ENCODE peak calls at places on chromosomes 1 and 21, in four cellular contexts. Q, D, T and C are unnamed samples.

GRCh38 chr1:209839875-209840491 is 12.2 kb downstream of the UTP25 start:
- DNase-seq in Q (no peak), T (no peak), D (no peak), C (no peak)

GRCh38 chr1:209769956-209770355 is 14.1 kb downstream of the TRAF3IP3 start:
- DNase-seq in D (no peak), T (no peak), Q (no peak), C (no peak)

GRCh38 chr1:149903836-149904491 is 4.6 kb downstream of the BOLA1 start:
- DNase-seq in D (no peak), Q (peak; percentile 53), T (peak; percentile 50), C (no peak)

GRCh38 chr1:71019248-71019647 is 28.4 kb downstream of the PTGER3 start:
- DNase-seq in D (no peak), Q (no peak), T (no peak), C (no peak)

GRCh38 chr1:231420299-231420958 is 1.7 kb downstream of the EGLN1 start:
- DNase-seq in D (no peak), Q (no peak), T (peak; percentile 22), C (no peak)

GRCh38 chr1:38179423-38179822 is 132.8 kb upstream of the POU3F1 start:
- DNase-seq in T (no peak), Q (no peak), D (no peak), C (no peak)

GRCh38 chr21:38525454-38525853 is 27.2 kb upstream of the ERG start:
- DNase-seq in Q (no peak), T (no peak), D (no peak), C (no peak)

GRCh38 chr1:8314346-8315280 is 3.3 kb upstream of the SLC45A1 start:
- DNase-seq in D (peak; percentile 80), T (peak; percentile 90), Q (peak; percentile 82), C (peak; percentile 83)

GRCh38 chr1:199102239-199102638 is 463.4 kb downstream of the PTPRC start:
- DNase-seq in Q (no peak), D (no peak), T (no peak), C (no peak)

GRCh38 chr1:233613252-233614172 is at the start of gene KCNK1:
- DNase-seq in D (peak; percentile 83), T (peak; percentile 91), Q (no peak), C (peak; percentile 86)

GRCh38 chr1:28111157-28111556 is 22.7 kb upstream of the EYA3 start:
- DNase-seq in Q (no peak), D (peak; percentile 68), T (no peak), C (no peak)

GRCh38 chr1:11845641-11846335 is 1.8 kb downstream of the NPPA start:
- DNase-seq in T (peak; percentile 69), D (no peak), Q (no peak), C (no peak)

GRCh38 chr1:244341455-244342450 is 110.0 kb downstream of the ADSS2 start:
- DNase-seq in T (peak; percentile 79), Q (no peak), D (peak; percentile 40), C (no peak)

GRCh38 chr1:22662318-22662717 is 9.3 kb downstream of the C1QB start:
- DNase-seq in T (peak; percentile 80), D (peak; percentile 27), Q (no peak), C (no peak)

GRCh38 chr1:17598251-17598650 is 58.8 kb downstream of the ARHGEF10L start:
- DNase-seq in Q (no peak), D (no peak), T (no peak), C (no peak)

GRCh38 chr1:115198938-115199337 is 109.6 kb upstream of the TSPAN2 start:
- DNase-seq in T (no peak), D (no peak), Q (no peak), C (no peak)

GRCh38 chr1:200954434-200954833 is 59.7 kb downstream of the INAVA start:
- DNase-seq in Q (no peak), D (no peak), T (no peak), C (no peak)

GRCh38 chr1:243596441-243597183 is 253.4 kb downstream of the AKT3 start:
- DNase-seq in T (no peak), Q (no peak), D (no peak), C (no peak)

GRCh38 chr1:37752213-37752582 is 12.7 kb downstream of the EPHA10 start:
- DNase-seq in D (no peak), T (no peak), Q (no peak), C (no peak)

GRCh38 chr1:22609291-22609690 is 27.1 kb upstream of the C1QA start:
- DNase-seq in D (no peak), T (no peak), Q (no peak), C (no peak)

GRCh38 chr1:37474051-37474696 is at the start of gene ZC3H12A:
- DNase-seq in Q (peak; percentile 98), D (peak; percentile 97), T (peak; percentile 91), C (peak; percentile 96)

GRCh38 chr1:8394456-8395321 is 76.8 kb downstream of the SLC45A1 start:
- DNase-seq in T (no peak), D (no peak), Q (no peak), C (no peak)

GRCh38 chr1:90434460-90434859 is 282.6 kb downstream of the BARHL2 start:
- DNase-seq in D (no peak), Q (no peak), T (peak; percentile 49), C (no peak)

GRCh38 chr21:26736449-26736848 is 108.8 kb downstream of the ADAMTS1 start:
- DNase-seq in T (no peak), Q (no peak), D (no peak), C (no peak)

GRCh38 chr21:46675595-46676280 is 40.3 kb downstream of the PRMT2 start:
- DNase-seq in T (no peak), Q (no peak), D (no peak), C (no peak)

GRCh38 chr1:202235856-202236837 is 42.5 kb downstream of the LGR6 start:
- DNase-seq in T (peak; percentile 93), Q (peak; percentile 83), D (peak; percentile 65), C (peak; percentile 74)
- TF ChIP-seq POLR2AphosphoS5 in T (no peak), Q (no peak), D (no peak), C (no peak)

GRCh38 chr1:93615201-93616150 is 66.2 kb downstream of the BCAR3 start:
- DNase-seq in Q (no peak), T (peak; percentile 76), D (no peak), C (no peak)

GRCh38 chr1:93613895-93614294 is 67.7 kb downstream of the BCAR3 start:
- DNase-seq in Q (no peak), T (no peak), D (no peak), C (peak; percentile 54)

GRCh38 chr1:93611656-93612055 is 70.0 kb downstream of the BCAR3 start:
- DNase-seq in Q (no peak), D (no peak), T (no peak), C (no peak)

GRCh38 chr1:93614550-93615200 is 67.0 kb downstream of the BCAR3 start:
- DNase-seq in T (no peak), D (no peak), Q (no peak), C (peak; percentile 79)

GRCh38 chr1:93612510-93612909 is 69.1 kb downstream of the BCAR3 start:
- DNase-seq in D (no peak), T (no peak), Q (no peak), C (no peak)
- H3K27ac ChIP-seq in D (no peak overlapping the region), T (no peak overlapping the region), Q (no peak overlapping the region), C (peak overlapping the region; percentile 87)

DNA sequence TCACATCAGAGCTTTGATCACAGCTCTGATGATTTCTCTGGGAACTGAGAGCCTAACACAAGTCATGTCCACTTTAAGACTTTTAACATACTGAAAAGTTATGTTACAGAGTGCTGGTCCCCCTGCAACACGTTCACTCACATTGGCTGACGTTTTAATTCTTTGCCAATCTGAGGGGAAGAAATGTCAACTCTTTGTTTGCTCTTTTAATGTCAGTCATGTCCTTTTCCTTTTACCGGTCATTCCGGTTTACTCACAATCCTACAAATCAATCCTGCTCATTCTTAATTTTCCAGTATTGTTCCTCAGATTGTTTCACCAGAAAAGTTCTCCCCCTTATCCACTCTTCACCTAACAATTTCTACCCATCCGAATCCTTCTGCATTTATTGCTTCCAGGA is 953 bp upstream of the CD46 start:
- DNase-seq in T (no peak), D (no peak), Q (no peak), C (no peak)
- TF ChIP-seq POLR2AphosphoS5 in T (no peak), D (no peak), Q (no peak), C (peak; percentile 30)

GRCh38 chr1:221832151-221832550 is 90.3 kb upstream of the DUSP10 start:
- DNase-seq in Q (no peak), D (no peak), T (no peak), C (no peak)
- H3K27ac ChIP-seq in Q (no peak overlapping the region), D (peak overlapping the region; percentile 18), T (no peak overlapping the region), C (no peak overlapping the region)

GRCh38 chr1:45050931-45051748 is 39.1 kb downstream of the UROD start:
- DNase-seq in T (no peak), Q (no peak), D (no peak), C (no peak)
- TF ChIP-seq POLR2AphosphoS5 in T (no peak), Q (no peak), D (no peak), C (no peak)

DNA sequence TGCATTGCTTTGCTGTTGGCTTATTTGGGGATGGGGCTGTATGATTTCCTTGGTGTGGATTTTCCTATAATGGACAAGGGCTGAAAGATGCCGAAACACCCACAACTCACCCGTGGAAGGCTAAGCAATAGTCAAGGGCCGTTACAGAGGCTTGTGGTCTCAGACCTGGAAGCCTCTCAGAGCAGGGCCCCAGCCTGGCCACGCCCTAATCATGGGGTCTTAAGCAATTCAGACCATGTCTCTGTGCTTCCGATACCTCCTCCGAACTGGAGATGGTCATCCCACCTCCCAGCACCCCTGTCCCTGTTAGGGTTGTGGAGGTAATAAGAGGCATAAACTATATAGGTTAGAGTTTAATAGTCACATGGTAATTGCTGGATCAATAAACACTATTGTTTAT is 3.4 kb downstream of the ABCG1 start:
- DNase-seq in T (no peak), D (no peak), Q (no peak), C (peak; percentile 20)
- H3K27ac ChIP-seq in T (no peak overlapping the region), D (peak overlapping the region; percentile 92), Q (no peak overlapping the region), C (no peak overlapping the region)

DNA sequence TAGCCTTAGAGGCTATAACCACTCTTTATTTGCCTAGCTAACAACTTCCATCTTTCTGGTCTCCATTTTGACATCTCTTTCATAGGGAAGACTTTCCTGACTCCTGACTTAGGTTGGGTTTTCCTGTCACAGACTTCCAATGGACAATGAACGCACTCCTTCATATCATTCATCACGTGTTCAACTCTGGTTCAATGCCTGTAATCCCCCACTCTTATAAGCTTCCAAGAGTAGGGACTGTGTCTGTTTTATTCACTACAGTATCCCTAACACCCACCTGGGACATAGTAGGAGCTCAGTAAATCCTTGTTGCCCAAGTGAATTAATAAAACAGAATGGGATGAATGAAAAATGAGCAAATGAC is 4.6 kb downstream of the SLAMF1 start:
- DNase-seq in T (no peak), D (no peak), Q (no peak), C (no peak)
- TF ChIP-seq POLR2AphosphoS5 in T (no peak), D (no peak), Q (no peak), C (no peak)